ENCODE peak calls at places on chromosomes 5 and 9, in eight cellular contexts. V is prostate gland, P is fibroblast of lung, B is OCI-LY7, D is thoracic aorta, G is heart right ventricle, W is HepG2, L is neural progenitor cell. H is an unnamed sample.

GRCh38 chr5:179269781-179270543 is 75.3 kb downstream of the ADAMTS2 start:
- DNase-seq in G (no peak), B (no peak), D (no peak), P (no peak), V (no peak), W (no peak), L (no peak), H (peak)

GRCh38 chr5:108730617-108731340 is 16.9 kb upstream of the FER start:
- DNase-seq in P (no peak), G (peak), B (peak), D (no peak), W (no peak), V (no peak), L (no peak), H (no peak)

GRCh38 chr9:104747245-104747564 is 278 bp upstream of the NIPSNAP3A start:
- DNase-seq in L (no peak), P (no peak), V (no peak), W (no peak), G (no peak), D (no peak), B (no peak), H (no peak)

GRCh38 chr9:16704489-16705111 is 165.9 kb downstream of the BNC2 start:
- DNase-seq in B (no peak), G (peak), D (peak), P (peak), V (peak), W (no peak), L (peak), H (peak)

GRCh38 chr5:2948875-2949274 is 197.4 kb upstream of the IRX2 start:
- DNase-seq in V (no peak), P (no peak), L (no peak), W (no peak), D (no peak), B (no peak), G (no peak), H (no peak)

GRCh38 chr5:125326114-125326513 is 579.7 kb upstream of the ZNF608 start:
- DNase-seq in W (no peak), P (peak), D (no peak), V (no peak), G (peak), L (no peak), B (no peak), H (no peak)

GRCh38 chr9:22040760-22041159 is 31.7 kb upstream of the CDKN2B start:
- DNase-seq in W (no peak), D (no peak), B (no peak), G (no peak), P (peak), V (no peak), L (no peak), H (no peak)

GRCh38 chr5:167671176-167671575 is 620.3 kb upstream of the WWC1 start:
- DNase-seq in W (no peak), P (no peak), G (no peak), D (no peak), V (no peak), B (no peak), L (no peak), H (no peak)

GRCh38 chr9:108521063-108521462 is 334.7 kb downstream of the ACTL7B start:
- DNase-seq in P (peak), B (no peak), D (no peak), W (no peak), L (no peak), G (no peak), V (no peak), H (no peak)

GRCh38 chr5:153987310-153987709 is 51.4 kb downstream of the FAM114A2 start:
- DNase-seq in P (no peak), L (no peak), B (no peak), W (no peak), D (no peak), G (no peak), V (no peak), H (no peak)

GRCh38 chr5:6745706-6746217 is 32.5 kb downstream of the TENT4A start:
- DNase-seq in D (no peak), B (peak), L (peak), W (peak), P (peak), G (no peak), V (peak), H (peak)

GRCh38 chr9:110604101-110604710 is 24.7 kb upstream of the SVEP1 start:
- DNase-seq in D (no peak), B (no peak), P (no peak), G (no peak), W (no peak), L (no peak), V (no peak), H (no peak)

GRCh38 chr9:93378276-93378675 is 73.2 kb upstream of the FAM120A start:
- DNase-seq in G (no peak), B (no peak), P (no peak), L (no peak), V (no peak), D (no peak), W (no peak), H (no peak)

GRCh38 chr5:60299944-60300343 is 400.0 kb downstream of the DEPDC1B start:
- DNase-seq in L (no peak), D (no peak), B (no peak), V (no peak), P (no peak), G (no peak), W (no peak), H (no peak)

GRCh38 chr9:87387351-87388055 is 110.2 kb upstream of the DAPK1 start:
- DNase-seq in P (no peak), W (no peak), G (no peak), L (no peak), D (no peak), B (no peak), V (no peak), H (no peak)

GRCh38 chr9:98491778-98492177 is 217.0 kb downstream of the GABBR2 start:
- DNase-seq in B (no peak), L (peak), P (peak), D (no peak), W (no peak), G (peak), V (no peak), H (no peak)

GRCh38 chr9:83166369-83166768 is 103.4 kb upstream of the RASEF start:
- DNase-seq in G (no peak), V (peak), D (no peak), P (no peak), L (no peak), B (no peak), W (peak), H (no peak)

DNA sequence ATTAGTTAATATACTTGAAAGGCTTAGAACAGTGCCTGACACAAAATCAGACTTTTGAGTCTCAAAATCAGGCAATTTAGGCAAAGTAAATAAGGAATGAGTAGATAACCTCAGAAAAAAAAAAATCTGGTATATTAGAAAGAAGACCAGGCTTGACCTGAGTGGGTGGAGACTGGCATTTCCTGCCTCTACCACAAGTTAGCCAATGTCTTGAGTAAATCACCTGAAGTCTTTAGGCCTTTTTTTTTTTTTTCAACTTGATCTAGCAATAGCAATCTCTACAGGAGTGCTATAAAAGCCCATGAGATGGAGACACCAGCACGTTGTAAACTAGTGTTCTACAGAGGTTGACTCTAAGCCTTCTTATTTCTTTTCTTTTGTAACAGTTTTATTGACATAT is 104.2 kb upstream of the RASEF start:
- DNase-seq in V (no peak), B (no peak), P (no peak), W (no peak), G (no peak), L (no peak), D (no peak), H (no peak)
- TF ChIP-seq CTCF in V (no peak), B (no peak), P (no peak), W (no peak), G (no peak), L (no peak), D (no peak), H (no peak)

DNA sequence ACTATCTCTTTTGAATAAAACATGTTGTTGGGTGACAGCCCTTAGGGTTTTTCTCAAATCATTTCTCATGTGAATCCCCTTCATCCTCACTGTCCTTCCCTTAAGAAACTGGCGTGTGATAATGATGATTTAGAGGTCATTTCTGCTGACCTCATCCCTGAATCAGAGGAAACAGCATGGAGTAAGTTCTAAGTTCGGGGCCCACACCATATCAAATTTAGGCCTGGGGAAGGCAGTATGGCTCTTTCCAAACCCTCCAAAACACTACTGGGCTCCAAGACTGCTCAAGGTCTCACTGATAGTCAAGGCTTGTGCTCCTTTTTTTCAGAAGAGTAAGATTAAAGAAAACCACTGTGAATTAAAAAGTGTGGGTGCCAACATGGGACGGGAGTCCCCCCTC is 872 bp upstream of the SMIM3 start:
- DNase-seq in G (no peak), L (no peak), W (no peak), V (no peak), D (no peak), B (no peak), P (peak), H (no peak)
- H3K27ac ChIP-seq in G (peak), L (no peak), W (no peak), V (peak), D (peak), B (no peak), P (peak), H (peak)

GRCh38 chr9:1013018-1013417 is 36.6 kb downstream of the DMRT3 start:
- DNase-seq in W (no peak), D (no peak), P (no peak), L (no peak), B (peak), V (no peak), G (no peak), H (no peak)

GRCh38 chr9:1024112-1024511 is 26.0 kb upstream of the DMRT2 start:
- DNase-seq in L (no peak), G (no peak), P (no peak), V (no peak), B (no peak), W (no peak), D (no peak), H (no peak)

GRCh38 chr9:1018121-1018520 is 32.0 kb upstream of the DMRT2 start:
- DNase-seq in W (peak), G (no peak), B (peak), D (no peak), L (no peak), V (no peak), P (no peak), H (no peak)
- TF ChIP-seq CTCF in W (peak), G (peak), B (peak), D (no peak), L (no peak), V (no peak), P (peak), H (no peak)

DNA sequence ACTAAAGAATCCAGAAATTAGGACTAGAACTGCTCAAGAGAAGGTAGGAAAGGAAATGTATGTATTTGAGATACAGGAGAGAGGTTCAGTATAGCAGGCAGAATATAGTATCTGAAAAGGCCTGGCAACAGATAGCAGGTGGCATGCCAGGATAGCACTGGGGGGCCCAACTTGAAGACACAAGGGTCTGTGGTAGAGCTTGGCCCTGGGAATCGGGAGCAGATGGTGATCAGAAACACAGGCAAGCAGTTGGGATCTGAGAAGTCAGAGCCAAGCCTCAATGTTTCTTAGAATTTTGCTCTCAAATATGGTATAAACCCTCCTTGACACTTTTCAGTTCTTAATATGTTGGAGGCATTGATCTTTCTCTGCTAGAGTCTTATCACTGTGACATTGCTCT is 499.8 kb upstream of the CD180 start:
- DNase-seq in P (no peak), D (no peak), B (no peak), G (no peak), W (no peak), V (no peak), L (no peak), H (no peak)
- H3K27ac ChIP-seq in P (no peak), D (no peak), B (no peak), G (no peak), W (no peak), V (no peak), L (no peak), H (no peak)

GRCh38 chr9:34335376-34335775 is 6.0 kb downstream of the NUDT2 start:
- DNase-seq in V (no peak), B (no peak), L (no peak), G (no peak), D (no peak), W (no peak), P (no peak), H (no peak)

GRCh38 chr9:34334337-34334824 is 5.0 kb downstream of the NUDT2 start:
- DNase-seq in D (no peak), L (peak), V (no peak), W (peak), B (no peak), P (no peak), G (no peak), H (no peak)

GRCh38 chr9:34334916-34335315 is 5.5 kb downstream of the NUDT2 start:
- DNase-seq in W (no peak), L (no peak), G (no peak), B (no peak), V (no peak), D (no peak), P (no peak), H (no peak)

GRCh38 chr9:34338664-34339063 is 9.3 kb downstream of the NUDT2 start:
- DNase-seq in B (no peak), P (no peak), L (no peak), V (no peak), W (no peak), G (peak), D (no peak), H (no peak)

GRCh38 chr9:34337404-34337803 is 8.0 kb downstream of the NUDT2 start:
- DNase-seq in W (no peak), P (peak), D (no peak), B (no peak), V (no peak), G (no peak), L (no peak), H (no peak)
- TF ChIP-seq CTCF in W (no peak), P (peak), D (no peak), B (peak), V (no peak), G (no peak), L (peak), H (no peak)

DNA sequence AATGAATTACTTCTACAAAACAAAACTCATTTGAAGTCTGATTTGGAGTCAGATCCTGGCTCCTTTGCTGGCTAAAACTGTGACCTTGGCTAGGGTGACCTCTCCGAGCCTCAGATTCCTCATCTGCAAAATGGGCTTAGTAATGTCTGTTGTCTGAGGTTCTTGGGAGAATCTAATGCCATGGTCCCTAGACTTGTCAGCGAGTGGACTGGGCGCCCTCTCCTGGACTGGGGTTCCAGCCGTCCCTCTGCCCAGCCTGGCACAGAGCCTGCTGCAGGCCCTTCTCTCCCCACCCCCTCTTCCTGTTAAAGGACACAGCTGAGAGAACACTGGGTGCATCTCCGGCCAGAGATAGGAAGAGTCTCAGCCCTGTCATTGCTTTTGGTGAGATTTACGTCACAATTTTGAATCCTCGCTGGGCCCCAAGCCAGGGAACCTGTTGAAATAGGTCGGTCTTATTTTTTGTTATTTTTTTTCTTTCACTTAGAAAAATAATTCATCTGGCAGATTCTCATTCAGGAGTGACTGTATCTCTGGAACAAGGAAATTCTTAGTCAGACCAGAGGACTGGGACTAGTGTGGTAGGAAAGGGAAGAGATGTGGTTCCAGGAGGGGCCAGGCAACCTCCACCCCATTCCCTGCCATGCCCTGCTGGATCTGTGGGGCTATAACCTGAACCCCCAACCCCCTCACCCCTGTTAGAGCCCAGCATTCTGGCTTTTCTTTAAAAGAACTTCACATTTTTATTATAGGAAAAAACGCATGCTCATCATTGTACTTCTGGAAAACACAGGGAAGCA is 48.2 kb upstream of the RPL26L1 start:
- DNase-seq in L (peak), B (peak), V (no peak), D (peak), G (peak), W (peak), P (peak), H (peak)
- H3K27ac ChIP-seq in L (no peak), B (no peak), V (peak), D (peak), G (peak), W (no peak), P (peak), H (peak)

GRCh38 chr5:136427421-136427820 is 62.1 kb upstream of the TRPC7 start:
- DNase-seq in W (no peak), G (no peak), V (no peak), D (no peak), B (no peak), P (no peak), L (no peak), H (no peak)

GRCh38 chr5:136425914-136426313 is 60.6 kb upstream of the TRPC7 start:
- DNase-seq in G (no peak), L (no peak), V (no peak), P (no peak), D (no peak), W (no peak), B (no peak), H (no peak)

GRCh38 chr5:136420168-136420916 is 55.0 kb upstream of the TRPC7 start:
- DNase-seq in L (no peak), V (no peak), D (no peak), P (no peak), B (no peak), G (no peak), W (no peak), H (no peak)

GRCh38 chr5:136424835-136425694 is 59.7 kb upstream of the TRPC7 start:
- DNase-seq in B (peak), W (peak), V (peak), P (peak), D (no peak), G (peak), L (peak), H (no peak)
- TF ChIP-seq CTCF in B (peak), W (peak), V (peak), P (peak), D (peak), G (peak), L (peak), H (peak)

DNA sequence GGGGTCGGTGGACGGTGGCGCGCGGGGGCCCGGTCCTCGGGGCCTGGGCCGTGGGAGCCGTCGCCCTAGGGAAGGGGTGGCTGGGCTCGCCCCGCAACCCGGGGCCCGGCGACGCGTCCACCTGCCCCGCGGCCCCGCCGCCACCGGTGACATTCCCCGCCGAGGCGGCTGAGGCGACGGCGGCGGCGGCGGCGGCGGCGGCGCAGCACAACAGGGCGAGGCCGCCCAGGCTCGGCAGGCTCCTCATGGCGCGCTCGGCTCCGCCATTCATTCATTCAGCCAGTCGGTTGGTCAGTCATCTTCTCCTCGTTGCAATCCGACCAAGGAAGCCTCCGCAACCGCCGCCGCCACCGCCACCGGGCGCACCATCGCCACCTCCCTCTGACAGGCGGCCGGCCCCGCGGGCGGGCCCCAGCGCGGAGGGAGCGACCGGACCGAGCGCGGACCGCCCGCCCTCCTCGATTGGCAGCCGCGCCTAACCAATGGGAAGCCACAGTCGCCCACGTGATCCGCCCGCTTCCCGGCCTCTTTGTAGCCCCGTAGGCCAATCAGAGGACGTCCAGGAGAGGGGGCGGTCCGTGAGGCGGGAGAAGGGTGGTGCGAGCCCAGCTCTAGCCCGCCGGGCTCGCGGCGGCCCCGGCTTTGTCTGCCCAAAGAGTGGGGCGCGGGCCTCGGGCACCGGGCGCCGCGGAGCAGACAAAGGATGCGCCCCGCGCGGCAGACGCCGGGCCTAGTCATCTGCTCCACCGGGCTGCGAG is at the start of gene MEGF9:
- DNase-seq in L (peak), G (peak), V (peak), D (peak), W (peak), B (peak), P (peak), H (peak)
- H3K27ac ChIP-seq in L (no peak), G (peak), V (peak), D (peak), W (no peak), B (peak), P (peak), H (peak)

GRCh38 chr5:53381-54174 is 38.4 kb upstream of the PLEKHG4B start:
- DNase-seq in P (no peak), V (peak), W (no peak), G (no peak), L (peak), D (no peak), B (no peak), H (no peak)
- TF ChIP-seq CTCF in P (no peak), V (peak), W (peak), G (no peak), L (peak), D (no peak), B (no peak), H (no peak)

H was measured in ascending aorta.